ENCODE peak calls at places on chromosome 9, in seven cellular contexts. K, B, V, S, H, L and R are unnamed samples.

GRCh38 chr9:16867571-16868311 is 2.7 kb downstream of the BNC2 start:
- DNase-seq in S (peak; percentile 82), H (no peak), K (no peak), V (no peak), L (peak; percentile 85), B (peak; percentile 34), R (no peak)

GRCh38 chr9:27150758-27151431 is 41.9 kb downstream of the TEK start:
- DNase-seq in B (no peak), H (no peak), V (no peak), S (no peak), L (peak; percentile 88), K (no peak), R (no peak)

GRCh38 chr9:133656211-133657119 is 20.3 kb downstream of the DBH start:
- DNase-seq in V (no peak), S (no peak), H (no peak), L (no peak), B (no peak), K (no peak), R (no peak)

GRCh38 chr9:8961186-8961666 is 1161.6 kb upstream of the DMAC1 start:
- DNase-seq in S (peak; percentile 71), L (no peak), K (no peak), V (no peak), B (peak; percentile 14), H (no peak), R (no peak)

GRCh38 chr9:36485647-36486453 is 85.8 kb upstream of the RNF38 start:
- DNase-seq in H (peak; percentile 40), L (peak; percentile 27), S (peak; percentile 70), K (no peak), B (peak; percentile 21), V (no peak), R (no peak)

GRCh38 chr9:2208991-2209390 is 193.8 kb downstream of the SMARCA2 start:
- DNase-seq in K (no peak), H (no peak), B (no peak), V (no peak), S (no peak), L (no peak), R (no peak)

GRCh38 chr9:114803459-114803858 is 2.4 kb downstream of the TNFSF15 start:
- DNase-seq in H (no peak), L (no peak), S (no peak), B (no peak), V (no peak), K (no peak), R (no peak)

GRCh38 chr9:86464242-86464641 is 110.0 kb upstream of the TUT7 start:
- DNase-seq in K (no peak), B (no peak), V (no peak), L (no peak), H (no peak), S (no peak), R (no peak)

GRCh38 chr9:129322022-129322621 is 144.1 kb upstream of the IER5L start:
- DNase-seq in K (no peak), V (no peak), L (no peak), S (peak; percentile 63), B (no peak), H (no peak), R (no peak)

GRCh38 chr9:89720721-89721660 is 116.2 kb downstream of the GADD45G start:
- DNase-seq in L (no peak), B (no peak), H (no peak), V (no peak), S (no peak), K (no peak), R (peak; percentile 31)

GRCh38 chr9:126965541-126966428 is 51.2 kb downstream of the RALGPS1 start:
- DNase-seq in H (peak; percentile 20), B (no peak), V (peak; percentile 45), K (peak; percentile 18), S (peak; percentile 74), L (peak; percentile 81), R (no peak)

GRCh38 chr9:92774274-92774673 is 9.6 kb upstream of the BICD2 start:
- DNase-seq in S (no peak), L (peak; percentile 75), B (no peak), V (no peak), K (no peak), H (no peak), R (no peak)

GRCh38 chr9:126986506-126986951 is 71.9 kb downstream of the RALGPS1 start:
- DNase-seq in K (no peak), L (no peak), V (peak; percentile 32), S (no peak), B (no peak), H (no peak), R (no peak)

GRCh38 chr9:98639133-98639532 is 69.6 kb downstream of the GABBR2 start:
- DNase-seq in V (no peak), L (no peak), H (no peak), S (no peak), B (no peak), K (no peak), R (no peak)

GRCh38 chr9:2800385-2801179 is 43.3 kb downstream of the PUM3 start:
- DNase-seq in V (no peak), S (no peak), L (peak; percentile 56), K (no peak), B (no peak), H (no peak), R (no peak)

GRCh38 chr9:76905661-76905983 is 292 bp downstream of the PRUNE2 start:
- DNase-seq in B (no peak), V (no peak), S (no peak), H (peak; percentile 3), L (no peak), K (no peak), R (no peak)

GRCh38 chr9:107929439-107929838 is 439.9 kb upstream of the KLF4 start:
- DNase-seq in L (peak; percentile 69), B (peak; percentile 76), H (no peak), V (no peak), K (peak; percentile 8), S (peak; percentile 85), R (peak; percentile 37)

GRCh38 chr9:129242191-129242953 is 64.3 kb upstream of the IER5L start:
- DNase-seq in S (no peak), L (no peak), K (no peak), V (no peak), B (no peak), H (no peak), R (no peak)

GRCh38 chr9:105837261-105837660 is 142.9 kb downstream of the TMEM38B start:
- DNase-seq in V (no peak), L (no peak), H (no peak), K (no peak), B (no peak), S (no peak), R (no peak)

GRCh38 chr9:35042891-35043545 is 29.4 kb downstream of the VCP start:
- DNase-seq in H (no peak), S (no peak), B (no peak), V (no peak), K (no peak), L (no peak), R (no peak)

GRCh38 chr9:128160603-128160987 is 530 bp downstream of the BBLN start:
- DNase-seq in K (no peak), B (no peak), S (no peak), H (no peak), V (peak; percentile 34), L (peak; percentile 24), R (no peak)

GRCh38 chr9:78775889-78776288 is 479.0 kb downstream of the PSAT1 start:
- DNase-seq in S (no peak), H (no peak), B (no peak), L (no peak), K (no peak), V (no peak), R (no peak)

GRCh38 chr9:89806371-89807100 is 201.7 kb downstream of the GADD45G start:
- DNase-seq in S (no peak), H (no peak), L (peak; percentile 19), B (no peak), K (no peak), V (no peak), R (no peak)

GRCh38 chr9:84669008-84669292 is 579 bp upstream of the NTRK2 start:
- DNase-seq in K (no peak), B (no peak), S (no peak), H (no peak), V (no peak), L (no peak), R (no peak)

GRCh38 chr9:131078427-131079366 is 17.6 kb upstream of the AIF1L start:
- DNase-seq in S (no peak), K (no peak), H (no peak), B (no peak), V (no peak), L (no peak), R (no peak)

GRCh38 chr9:124450241-124450924 is at the start of gene ADGRD2:
- DNase-seq in H (peak; percentile 41), L (peak; percentile 16), K (peak; percentile 60), S (no peak), B (no peak), V (no peak), R (no peak)

GRCh38 chr9:115591584-115591984 is 473.6 kb upstream of the TNC start:
- DNase-seq in B (peak; percentile 76), V (no peak), H (peak; percentile 69), L (peak; percentile 99), S (peak; percentile 87), K (peak; percentile 52), R (peak; percentile 96)

GRCh38 chr9:129111762-129112151 is 542 bp downstream of the PTPA start:
- DNase-seq in S (no peak), B (peak; percentile 36), K (peak; percentile 17), V (peak; percentile 21), H (no peak), L (peak; percentile 68), R (no peak)

GRCh38 chr9:128394404-128395168 is 23.4 kb downstream of the URM1 start:
- DNase-seq in B (no peak), K (no peak), H (no peak), S (no peak), L (no peak), V (no peak), R (no peak)

GRCh38 chr9:35338561-35339274 is 151.2 kb upstream of the RUSC2 start:
- DNase-seq in V (no peak), B (peak; percentile 54), L (no peak), H (no peak), S (no peak), K (no peak), R (peak; percentile 54)

GRCh38 chr9:134928796-134929559 is 11.3 kb upstream of the FCN1 start:
- DNase-seq in H (no peak), V (no peak), K (no peak), S (peak; percentile 78), B (peak; percentile 49), L (no peak), R (no peak)